ENCODE peak calls at places on chromosomes 11 and 22, in five cellular contexts. One of them, this sample, is unnamed.

GRCh38 chr22:19641254-19641982 is 72.9 kb upstream of the SEPTIN5 start:
- DNase-seq in fibroblast of lung: no peak
- DNase-seq in thyroid gland: peak; percentile 75
- DNase-seq in heart right ventricle: no peak
- DNase-seq in IMR-90: no peak
- DNase-seq in this sample: no peak

GRCh38 chr22:43566021-43566420 is 154.2 kb downstream of the MPPED1 start:
- DNase-seq in fibroblast of lung: peak; percentile 2
- DNase-seq in thyroid gland: no peak
- DNase-seq in heart right ventricle: no peak
- DNase-seq in IMR-90: no peak
- DNase-seq in this sample: no peak

GRCh38 chr11:65019824-65020223 is 5.9 kb downstream of the ARL2 start:
- DNase-seq in fibroblast of lung: no peak
- DNase-seq in thyroid gland: no peak
- DNase-seq in heart right ventricle: no peak
- DNase-seq in IMR-90: no peak
- DNase-seq in this sample: no peak

GRCh38 chr11:120135838-120136237 is 2.1 kb downstream of the TRIM29 start:
- DNase-seq in fibroblast of lung: no peak
- DNase-seq in thyroid gland: no peak
- DNase-seq in heart right ventricle: no peak
- DNase-seq in IMR-90: no peak
- DNase-seq in this sample: no peak

GRCh38 chr11:105960252-105961245 is 61.5 kb downstream of the MSANTD4 start:
- DNase-seq in fibroblast of lung: no peak
- DNase-seq in thyroid gland: no peak
- DNase-seq in heart right ventricle: no peak
- DNase-seq in IMR-90: no peak
- DNase-seq in this sample: peak; percentile 4

GRCh38 chr22:28014141-28015055 is 95.3 kb upstream of the PITPNB start:
- DNase-seq in fibroblast of lung: no peak
- DNase-seq in thyroid gland: no peak
- DNase-seq in heart right ventricle: no peak
- DNase-seq in IMR-90: no peak
- DNase-seq in this sample: peak; percentile 18

GRCh38 chr11:119729581-119730346 is 764 bp upstream of the NECTIN1 start:
- DNase-seq in fibroblast of lung: peak; percentile 61
- DNase-seq in thyroid gland: peak; percentile 54
- DNase-seq in heart right ventricle: peak; percentile 72
- DNase-seq in IMR-90: peak; percentile 39
- DNase-seq in this sample: peak; percentile 23

GRCh38 chr11:8059571-8060011 is 21.4 kb upstream of the TUB start:
- DNase-seq in fibroblast of lung: no peak
- DNase-seq in thyroid gland: peak; percentile 81
- DNase-seq in heart right ventricle: no peak
- DNase-seq in IMR-90: no peak
- DNase-seq in this sample: no peak

GRCh38 chr11:5007561-5007960 is 12.9 kb downstream of the OR51L1 start:
- DNase-seq in fibroblast of lung: no peak
- DNase-seq in thyroid gland: no peak
- DNase-seq in heart right ventricle: no peak
- DNase-seq in IMR-90: no peak
- DNase-seq in this sample: peak; percentile 9

GRCh38 chr11:575996-576756 is at the start of gene PHRF1:
- DNase-seq in fibroblast of lung: peak; percentile 93
- DNase-seq in thyroid gland: peak; percentile 96
- DNase-seq in heart right ventricle: peak; percentile 95
- DNase-seq in IMR-90: peak; percentile 92
- DNase-seq in this sample: peak; percentile 93

GRCh38 chr11:93075782-93076181 is 106.3 kb downstream of the MTNR1B start:
- DNase-seq in fibroblast of lung: no peak
- DNase-seq in thyroid gland: no peak
- DNase-seq in heart right ventricle: no peak
- DNase-seq in IMR-90: no peak
- DNase-seq in this sample: no peak

GRCh38 chr11:1639102-1639620 is 9.6 kb downstream of the KRTAP5-5 start:
- DNase-seq in fibroblast of lung: no peak
- DNase-seq in thyroid gland: no peak
- DNase-seq in heart right ventricle: peak; percentile 47
- DNase-seq in IMR-90: no peak
- DNase-seq in this sample: peak; percentile 13

GRCh38 chr11:38019072-38019775 is 1421.2 kb upstream of the RAG2 start:
- DNase-seq in fibroblast of lung: peak; percentile 39
- DNase-seq in thyroid gland: no peak
- DNase-seq in heart right ventricle: no peak
- DNase-seq in IMR-90: no peak
- DNase-seq in this sample: peak; percentile 23

GRCh38 chr22:46967445-46968358 is 205.3 kb downstream of the TBC1D22A start:
- DNase-seq in fibroblast of lung: no peak
- DNase-seq in thyroid gland: no peak
- DNase-seq in heart right ventricle: no peak
- DNase-seq in IMR-90: no peak
- DNase-seq in this sample: peak; percentile 74

GRCh38 chr11:73585834-73586575 is 11.9 kb downstream of the FAM168A start:
- DNase-seq in fibroblast of lung: peak; percentile 75
- DNase-seq in thyroid gland: no peak
- DNase-seq in heart right ventricle: no peak
- DNase-seq in IMR-90: peak; percentile 90
- DNase-seq in this sample: no peak

GRCh38 chr11:117998201-117998579 is 12.0 kb downstream of the IL10RA start:
- DNase-seq in fibroblast of lung: no peak
- DNase-seq in thyroid gland: no peak
- DNase-seq in heart right ventricle: no peak
- DNase-seq in IMR-90: no peak
- DNase-seq in this sample: no peak

GRCh38 chr22:40975346-40975745 is 24.2 kb downstream of the RBX1 start:
- DNase-seq in fibroblast of lung: no peak
- DNase-seq in thyroid gland: no peak
- DNase-seq in heart right ventricle: no peak
- DNase-seq in IMR-90: no peak
- DNase-seq in this sample: no peak

GRCh38 chr22:25067851-25068421 is 115.4 kb downstream of the KIAA1671 start:
- DNase-seq in fibroblast of lung: no peak
- DNase-seq in thyroid gland: peak; percentile 44
- DNase-seq in heart right ventricle: no peak
- DNase-seq in IMR-90: no peak
- DNase-seq in this sample: no peak

GRCh38 chr11:73310076-73310475 is 2.0 kb downstream of the ARHGEF17 start:
- DNase-seq in fibroblast of lung: no peak
- DNase-seq in thyroid gland: peak; percentile 79
- DNase-seq in heart right ventricle: no peak
- DNase-seq in IMR-90: no peak
- DNase-seq in this sample: no peak

GRCh38 chr11:46367244-46367915 is 14.1 kb upstream of the MDK start:
- DNase-seq in fibroblast of lung: peak; percentile 26
- DNase-seq in thyroid gland: no peak
- DNase-seq in heart right ventricle: peak; percentile 81
- DNase-seq in IMR-90: peak; percentile 59
- DNase-seq in this sample: peak; percentile 88

GRCh38 chr11:17613428-17613962 is 66.4 kb downstream of the OTOG start:
- DNase-seq in fibroblast of lung: no peak
- DNase-seq in thyroid gland: no peak
- DNase-seq in heart right ventricle: no peak
- DNase-seq in IMR-90: no peak
- DNase-seq in this sample: no peak

GRCh38 chr11:6601041-6601461 is 2.4 kb downstream of the RRP8 start:
- DNase-seq in fibroblast of lung: no peak
- DNase-seq in thyroid gland: no peak
- DNase-seq in heart right ventricle: no peak
- DNase-seq in IMR-90: no peak
- DNase-seq in this sample: no peak

GRCh38 chr11:124669193-124669592 is 4.3 kb downstream of the SIAE start:
- DNase-seq in fibroblast of lung: peak; percentile 30
- DNase-seq in thyroid gland: peak; percentile 31
- DNase-seq in heart right ventricle: no peak
- DNase-seq in IMR-90: peak; percentile 54
- DNase-seq in this sample: peak; percentile 46

GRCh38 chr11:79045811-79046304 is 395.0 kb downstream of the TENM4 start:
- DNase-seq in fibroblast of lung: peak; percentile 59
- DNase-seq in thyroid gland: peak; percentile 29
- DNase-seq in heart right ventricle: no peak
- DNase-seq in IMR-90: peak; percentile 58
- DNase-seq in this sample: no peak

GRCh38 chr11:69166186-69167115 is 10.7 kb downstream of the SMIM38 start:
- DNase-seq in fibroblast of lung: peak; percentile 89
- DNase-seq in thyroid gland: no peak
- DNase-seq in heart right ventricle: no peak
- DNase-seq in IMR-90: peak; percentile 93
- DNase-seq in this sample: peak; percentile 93

GRCh38 chr11:79390477-79390876 is 50.4 kb downstream of the TENM4 start:
- DNase-seq in fibroblast of lung: no peak
- DNase-seq in thyroid gland: no peak
- DNase-seq in heart right ventricle: no peak
- DNase-seq in IMR-90: no peak
- DNase-seq in this sample: no peak

GRCh38 chr11:134277176-134278001 is 1.2 kb downstream of the GLB1L3 start:
- DNase-seq in fibroblast of lung: no peak
- DNase-seq in thyroid gland: no peak
- DNase-seq in heart right ventricle: no peak
- DNase-seq in IMR-90: no peak
- DNase-seq in this sample: no peak
- H3K4me3 ChIP-seq in fibroblast of lung: no peak overlapping the region
- H3K4me3 ChIP-seq in thyroid gland: no peak overlapping the region
- H3K4me3 ChIP-seq in heart right ventricle: no peak overlapping the region
- H3K4me3 ChIP-seq in IMR-90: no peak overlapping the region
- H3K4me3 ChIP-seq in this sample: no peak overlapping the region

GRCh38 chr11:20672575-20672974 is 3.2 kb downstream of the NELL1 start:
- DNase-seq in fibroblast of lung: no peak
- DNase-seq in thyroid gland: no peak
- DNase-seq in heart right ventricle: no peak
- DNase-seq in IMR-90: no peak
- DNase-seq in this sample: peak; percentile 13
- TF ChIP-seq CTCF in fibroblast of lung: peak; percentile 18
- TF ChIP-seq CTCF in thyroid gland: peak; percentile 30
- TF ChIP-seq CTCF in heart right ventricle: no peak
- TF ChIP-seq CTCF in IMR-90: peak; percentile 9
- TF ChIP-seq CTCF in this sample: peak; percentile 46

GRCh38 chr22:22397292-22397870 is 111.2 kb downstream of the ZNF280B start:
- DNase-seq in fibroblast of lung: peak; percentile 23
- DNase-seq in thyroid gland: no peak
- DNase-seq in heart right ventricle: no peak
- DNase-seq in IMR-90: no peak
- DNase-seq in this sample: no peak
- H3K4me1 ChIP-seq in fibroblast of lung: no peaks in the 10 kb centered on the region
- H3K4me1 ChIP-seq in thyroid gland: peaks cover 10% of the 10 kb centered on the region
- H3K4me1 ChIP-seq in heart right ventricle: peaks cover 5% of the 10 kb centered on the region
- H3K4me1 ChIP-seq in IMR-90: peaks cover 3% of the 10 kb centered on the region
- H3K4me1 ChIP-seq in this sample: no peaks in the 10 kb centered on the region

GRCh38 chr11:62925308-62925707 is 4.1 kb upstream of the CHRM1 start:
- DNase-seq in fibroblast of lung: no peak
- DNase-seq in thyroid gland: no peak
- DNase-seq in heart right ventricle: no peak
- DNase-seq in IMR-90: no peak
- DNase-seq in this sample: no peak

GRCh38 chr11:62923634-62924411 is 2.7 kb upstream of the CHRM1 start:
- DNase-seq in fibroblast of lung: no peak
- DNase-seq in thyroid gland: peak; percentile 42
- DNase-seq in heart right ventricle: no peak
- DNase-seq in IMR-90: no peak
- DNase-seq in this sample: peak; percentile 68

GRCh38 chr11:62928011-62928410 is 6.8 kb upstream of the CHRM1 start:
- DNase-seq in fibroblast of lung: no peak
- DNase-seq in thyroid gland: no peak
- DNase-seq in heart right ventricle: no peak
- DNase-seq in IMR-90: no peak
- DNase-seq in this sample: no peak

GRCh38 chr11:62926669-62927455 is 5.7 kb upstream of the CHRM1 start:
- DNase-seq in fibroblast of lung: no peak
- DNase-seq in thyroid gland: no peak
- DNase-seq in heart right ventricle: no peak
- DNase-seq in IMR-90: no peak
- DNase-seq in this sample: no peak

DNA sequence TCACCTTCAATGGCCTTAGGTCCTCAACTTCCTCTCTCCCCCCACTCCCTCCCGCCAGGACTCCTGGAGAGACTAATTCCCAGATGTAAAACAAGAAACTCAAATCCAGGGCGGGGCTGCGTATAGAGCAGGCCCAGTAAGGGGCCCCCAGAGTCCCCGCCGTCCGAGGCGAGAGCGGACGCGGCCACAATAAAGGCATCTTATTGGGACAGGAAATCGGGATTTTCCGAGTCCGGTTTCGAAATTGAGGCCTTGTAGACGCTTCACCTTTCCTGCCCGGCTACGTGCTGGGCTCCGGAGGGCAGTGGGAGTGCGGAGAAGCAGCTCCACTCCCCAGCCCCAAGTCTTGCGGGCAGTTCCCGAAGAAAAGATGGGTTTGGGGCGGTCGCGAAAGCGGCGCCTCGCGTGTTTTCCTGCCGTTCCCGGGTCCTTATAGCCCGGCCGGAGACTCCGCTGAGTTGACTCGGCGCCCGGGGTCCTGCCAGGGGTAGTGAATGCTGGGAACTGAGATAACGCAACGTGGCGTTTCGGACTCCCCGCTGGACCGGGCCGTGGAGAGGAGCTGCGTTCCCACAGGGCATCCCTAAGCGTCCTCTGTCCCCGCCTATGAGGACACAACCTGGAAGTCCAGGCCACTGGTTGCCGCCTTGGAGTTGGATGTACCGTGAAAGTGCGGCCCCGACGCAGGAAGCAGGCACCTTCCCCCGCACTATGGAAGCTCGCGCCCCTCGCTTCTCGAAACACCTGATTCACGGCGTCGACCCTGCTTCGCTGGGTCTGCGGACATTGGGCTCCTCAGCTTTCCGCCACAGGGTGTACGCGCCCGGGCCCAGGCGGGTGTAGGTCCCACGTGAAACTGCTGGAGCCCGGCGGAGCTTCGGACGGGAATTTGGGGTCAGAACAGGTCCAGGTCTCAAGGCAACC is 4.8 kb upstream of the CHRM1 start:
- DNase-seq in fibroblast of lung: no peak
- DNase-seq in thyroid gland: no peak
- DNase-seq in heart right ventricle: no peak
- DNase-seq in IMR-90: no peak
- DNase-seq in this sample: no peak
- H3K4me3 ChIP-seq in fibroblast of lung: peak overlapping the region; percentile 10
- H3K4me3 ChIP-seq in thyroid gland: no peak overlapping the region
- H3K4me3 ChIP-seq in heart right ventricle: peak overlapping the region; percentile 55
- H3K4me3 ChIP-seq in IMR-90: peak overlapping the region; percentile 10
- H3K4me3 ChIP-seq in this sample: no peak overlapping the region

DNA sequence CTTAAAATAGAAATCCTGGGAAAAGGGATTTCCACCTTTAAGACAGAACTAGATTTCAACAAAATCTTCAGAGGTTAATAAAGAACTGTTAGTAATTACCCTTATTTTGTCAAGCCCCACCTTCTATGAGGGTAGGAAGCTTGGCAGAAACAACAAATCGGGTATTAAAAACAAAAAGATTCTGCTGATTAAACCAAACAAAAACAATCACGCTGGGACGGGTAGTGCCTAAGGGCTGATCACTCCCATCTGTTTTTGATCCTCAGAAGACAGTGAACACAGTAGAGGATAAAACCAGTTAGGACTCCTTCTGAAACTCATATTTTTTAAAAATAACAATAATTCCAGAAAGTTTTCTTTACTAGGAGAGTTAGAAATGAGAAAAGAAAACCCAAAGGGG is 441.3 kb upstream of the API5 start:
- DNase-seq in fibroblast of lung: no peak
- DNase-seq in thyroid gland: no peak
- DNase-seq in heart right ventricle: no peak
- DNase-seq in IMR-90: no peak
- DNase-seq in this sample: no peak
- TF ChIP-seq CTCF in fibroblast of lung: no peak
- TF ChIP-seq CTCF in thyroid gland: no peak
- TF ChIP-seq CTCF in heart right ventricle: no peak
- TF ChIP-seq CTCF in IMR-90: no peak
- TF ChIP-seq CTCF in this sample: no peak

GRCh38 chr22:50271519-50271970 is 1.4 kb upstream of the MAPK11 start:
- DNase-seq in fibroblast of lung: peak; percentile 63
- DNase-seq in thyroid gland: peak; percentile 47
- DNase-seq in heart right ventricle: peak; percentile 79
- DNase-seq in IMR-90: peak; percentile 38
- DNase-seq in this sample: peak; percentile 87
- H3K4me1 ChIP-seq in fibroblast of lung: peaks cover 10% of the 10 kb centered on the region
- H3K4me1 ChIP-seq in thyroid gland: peaks cover 51% of the 10 kb centered on the region
- H3K4me1 ChIP-seq in heart right ventricle: peaks cover 66% of the 10 kb centered on the region
- H3K4me1 ChIP-seq in IMR-90: peaks cover 13% of the 10 kb centered on the region
- H3K4me1 ChIP-seq in this sample: peaks cover 45% of the 10 kb centered on the region